ENCODE peak calls at places on chromosomes 7 and 10, in nine cellular contexts. A is AG04450; Z is right cardiac atrium; P is brain microvascular endothelial cell; W is psoas muscle; L is body of pancreas; B is esophagus muscularis mucosa; M is CD8-positive, alpha-beta memory T cell; F is GM23248. J is an unnamed sample.

GRCh38 chr10:132931258-132931657 is 11.1 kb downstream of the CFAP46 start:
- DNase-seq in A (no peak), Z (no peak), P (no peak), W (no peak), L (no peak), B (no peak), M (no peak), F (no peak), J (no peak)

GRCh38 chr10:44911081-44911540 is at the start of gene TMEM72:
- DNase-seq in A (no peak), Z (peak), P (no peak), W (no peak), L (peak), B (no peak), M (no peak), F (no peak), J (no peak)

GRCh38 chr10:69629897-69630650 is at the start of gene FAM241B:
- DNase-seq in A (no peak), Z (peak), P (no peak), W (peak), L (peak), B (peak), M (peak), F (peak), J (peak)

GRCh38 chr10:46224414-46224682 is 62.4 kb upstream of the ANTXRL start:
- DNase-seq in A (no peak), Z (no peak), P (no peak), W (no peak), L (no peak), B (no peak), M (no peak), F (no peak), J (no peak)

GRCh38 chr10:114925675-114926204 is 12.3 kb upstream of the TRUB1 start:
- DNase-seq in A (no peak), Z (no peak), P (peak), W (no peak), L (no peak), B (no peak), M (no peak), F (peak), J (no peak)

GRCh38 chr10:108545921-108546320 is 1377.4 kb downstream of the XPNPEP1 start:
- DNase-seq in A (no peak), Z (no peak), P (no peak), W (no peak), L (no peak), B (no peak), M (no peak), F (no peak), J (no peak)

GRCh38 chr10:803041-803741 is 113.7 kb upstream of the DIP2C start:
- DNase-seq in A (no peak), Z (peak), P (no peak), W (no peak), L (no peak), B (no peak), M (no peak), F (no peak), J (no peak)

GRCh38 chr10:14468022-14468421 is 137.3 kb upstream of the FRMD4A start:
- DNase-seq in A (no peak), Z (no peak), P (no peak), W (no peak), L (no peak), B (no peak), M (no peak), F (peak), J (no peak)

GRCh38 chr10:80462986-80463741 is 9.1 kb downstream of the TSPAN14 start:
- DNase-seq in A (no peak), Z (no peak), P (no peak), W (no peak), L (no peak), B (peak), M (no peak), F (peak), J (no peak)

GRCh38 chr7:130421685-130422084 is 19.1 kb downstream of the CEP41 start:
- DNase-seq in A (no peak), Z (no peak), P (no peak), W (no peak), L (no peak), B (no peak), M (no peak), F (peak), J (no peak)

GRCh38 chr10:62632071-62632809 is 172.3 kb upstream of the ADO start:
- DNase-seq in A (no peak), Z (peak), P (peak), W (no peak), L (no peak), B (no peak), M (peak), F (no peak), J (no peak)

GRCh38 chr10:132860527-132860926 is 74.6 kb upstream of the NKX6-2 start:
- DNase-seq in A (no peak), Z (no peak), P (no peak), W (peak), L (no peak), B (no peak), M (no peak), F (no peak), J (no peak)

GRCh38 chr10:10222288-10222945 is 795.3 kb upstream of the CELF2 start:
- DNase-seq in A (no peak), Z (no peak), P (peak), W (no peak), L (no peak), B (no peak), M (no peak), F (peak), J (no peak)

GRCh38 chr7:99919814-99920618 is 686 bp upstream of the TRIM4 start:
- DNase-seq in A (no peak), Z (no peak), P (no peak), W (no peak), L (no peak), B (no peak), M (no peak), F (peak), J (no peak)

GRCh38 chr10:22677333-22677732 is 37.0 kb downstream of the PIP4K2A start:
- DNase-seq in A (no peak), Z (no peak), P (no peak), W (no peak), L (no peak), B (no peak), M (no peak), F (no peak), J (no peak)

GRCh38 chr10:131017566-131018285 is 293.8 kb downstream of the TCERG1L start:
- DNase-seq in A (no peak), Z (no peak), P (no peak), W (no peak), L (no peak), B (no peak), M (no peak), F (no peak), J (no peak)

GRCh38 chr10:50254479-50254878 is 3.2 kb upstream of the ASAH2 start:
- DNase-seq in A (no peak), Z (no peak), P (no peak), W (no peak), L (no peak), B (no peak), M (no peak), F (no peak), J (no peak)

DNA sequence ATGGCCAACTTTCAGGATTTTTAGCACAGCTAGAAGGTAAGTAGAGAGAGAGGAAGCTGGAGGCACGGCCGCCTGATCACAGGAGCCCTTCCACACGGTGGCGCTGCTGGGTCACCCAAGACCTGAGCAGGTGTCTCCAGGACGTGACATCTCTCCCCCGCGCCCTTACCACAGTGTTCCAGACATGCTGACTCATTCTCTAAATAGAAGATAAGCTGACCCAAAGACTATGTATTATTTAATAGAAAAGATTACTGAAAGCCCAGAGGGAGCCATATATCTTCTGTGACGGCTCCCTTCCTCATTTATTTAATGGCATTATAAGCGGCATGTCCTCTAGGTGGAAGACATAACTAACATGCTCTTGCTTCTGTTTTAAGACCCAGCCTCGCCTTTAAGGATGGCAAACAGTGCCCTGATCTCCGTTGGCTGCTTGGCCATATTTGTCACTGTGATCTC is 26.0 kb upstream of the MALSU1 start:
- DNase-seq in A (peak), Z (peak), P (peak), W (peak), L (peak), B (peak), M (peak), F (peak), J (peak)
- H3K27ac ChIP-seq in A (no peak), Z (no peak), P (no peak), W (peak), L (peak), B (no peak), M (no peak), F (no peak), J (no peak)

GRCh38 chr10:79224263-79224949 is 122.9 kb upstream of the PPIF start:
- DNase-seq in A (no peak), Z (peak), P (no peak), W (no peak), L (no peak), B (no peak), M (no peak), F (no peak), J (no peak)
- H3K27ac ChIP-seq in A (peak), Z (peak), P (no peak), W (peak), L (peak), B (peak), M (no peak), F (no peak), J (peak)

GRCh38 chr10:93458821-93459257 is 23.3 kb downstream of the MYOF start:
- DNase-seq in A (peak), Z (peak), P (peak), W (peak), L (peak), B (peak), M (no peak), F (peak), J (peak)
- H3K27ac ChIP-seq in A (peak), Z (peak), P (peak), W (peak), L (peak), B (peak), M (no peak), F (peak), J (no peak)

GRCh38 chr7:45451636-45452035 is 122.5 kb upstream of the ADCY1 start:
- DNase-seq in A (no peak), Z (no peak), P (no peak), W (no peak), L (no peak), B (no peak), M (no peak), F (peak), J (no peak)

GRCh38 chr7:45443263-45443662 is 130.9 kb upstream of the ADCY1 start:
- DNase-seq in A (no peak), Z (no peak), P (no peak), W (no peak), L (no peak), B (no peak), M (no peak), F (no peak), J (no peak)

GRCh38 chr7:45447296-45447695 is 126.9 kb upstream of the ADCY1 start:
- DNase-seq in A (no peak), Z (no peak), P (no peak), W (no peak), L (no peak), B (no peak), M (no peak), F (no peak), J (no peak)

GRCh38 chr7:45446195-45446944 is 127.8 kb upstream of the ADCY1 start:
- DNase-seq in A (no peak), Z (no peak), P (no peak), W (no peak), L (no peak), B (no peak), M (no peak), F (no peak), J (no peak)
- H3K27ac ChIP-seq in A (no peak), Z (no peak), P (no peak), W (no peak), L (no peak), B (no peak), M (no peak), F (no peak), J (no peak)